ENCODE peak calls at places on chromosomes 2 and 18, in six cellular contexts. Z, X, O, I, L and C are unnamed samples.
A peak's percentile ranks its signal among the peaks of the same experiment; 100 is the strongest.

GRCh38 chr2:226115102-226115831 is 684.4 kb downstream of the IRS1 start:
- DNase-seq in Z (no peak), X (peak; percentile 14), O (peak; percentile 95), I (no peak), L (no peak), C (no peak)

GRCh38 chr2:162465430-162465829 is 121.5 kb downstream of the GCA start:
- DNase-seq in Z (no peak), X (no peak), O (no peak), I (no peak), L (no peak), C (no peak)

GRCh38 chr2:127560201-127560928 is 24.9 kb downstream of the MYO7B start:
- DNase-seq in Z (no peak), X (peak; percentile 61), O (peak; percentile 90), I (no peak), L (no peak), C (peak; percentile 42)

GRCh38 chr2:45889053-45889452 is 237.6 kb downstream of the PRKCE start:
- DNase-seq in Z (no peak), X (no peak), O (no peak), I (peak; percentile 32), L (no peak), C (no peak)

GRCh38 chr2:119383410-119384140 is 16.8 kb downstream of the DBI start:
- DNase-seq in Z (no peak), X (no peak), O (no peak), I (no peak), L (peak; percentile 83), C (no peak)

GRCh38 chr2:64104944-64105343 is 39.3 kb downstream of the PELI1 start:
- DNase-seq in Z (no peak), X (no peak), O (peak; percentile 9), I (no peak), L (no peak), C (no peak)

GRCh38 chr2:110881908-110882307 is 149.5 kb downstream of the ACOXL start:
- DNase-seq in Z (no peak), X (no peak), O (no peak), I (no peak), L (no peak), C (no peak)

GRCh38 chr18:50687491-50687890 is 127.6 kb downstream of the MAPK4 start:
- DNase-seq in Z (no peak), X (no peak), O (no peak), I (no peak), L (peak; percentile 54), C (no peak)

GRCh38 chr2:131052741-131053263 is 40.5 kb downstream of the FAM168B start:
- DNase-seq in Z (no peak), X (no peak), O (no peak), I (no peak), L (no peak), C (no peak)
- H3K36me3 ChIP-seq in Z (no peaks in the 10 kb centered on the region), X (peaks cover 4% of the 10 kb centered on the region), O (peaks cover 58% of the 10 kb centered on the region), I (no peaks in the 10 kb centered on the region), L (peaks cover 52% of the 10 kb centered on the region), C (peaks cover 81% of the 10 kb centered on the region)

DNA sequence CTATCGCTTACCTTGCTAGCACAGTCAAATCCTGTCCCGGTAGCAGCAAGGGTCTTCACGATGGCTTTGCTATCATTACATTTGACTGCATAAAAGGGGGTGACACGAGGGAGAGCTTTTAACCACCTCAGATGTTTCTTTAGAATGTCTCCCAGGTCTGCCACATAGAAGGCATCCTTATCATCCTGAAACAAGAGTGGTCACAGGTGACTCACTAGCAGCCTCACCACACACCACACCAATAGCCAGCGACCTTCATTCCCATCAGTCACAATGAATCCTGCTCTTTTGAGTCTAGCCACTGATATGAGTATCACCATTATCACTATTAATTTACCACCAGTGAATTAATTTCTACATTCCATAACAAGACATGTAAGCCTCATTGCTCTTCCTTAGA is 3.7 kb downstream of the ODC1 start:
- DNase-seq in Z (no peak), X (no peak), O (peak; percentile 28), I (no peak), L (no peak), C (no peak)
- H3K36me3 ChIP-seq in Z (no peaks in the 10 kb centered on the region), X (no peaks in the 10 kb centered on the region), O (peaks cover 52% of the 10 kb centered on the region), I (no peaks in the 10 kb centered on the region), L (peaks cover 49% of the 10 kb centered on the region), C (peaks cover 56% of the 10 kb centered on the region)

GRCh38 chr2:43943809-43944452 is 51.9 kb downstream of the LRPPRC start:
- DNase-seq in Z (no peak), X (no peak), O (no peak), I (no peak), L (no peak), C (no peak)

GRCh38 chr2:43944915-43945314 is 50.9 kb downstream of the LRPPRC start:
- DNase-seq in Z (no peak), X (no peak), O (no peak), I (no peak), L (no peak), C (no peak)

GRCh38 chr2:43945439-43945838 is 50.4 kb downstream of the LRPPRC start:
- DNase-seq in Z (no peak), X (no peak), O (no peak), I (no peak), L (no peak), C (no peak)

GRCh38 chr2:43950383-43951008 is 45.3 kb downstream of the LRPPRC start:
- DNase-seq in Z (no peak), X (peak; percentile 17), O (peak; percentile 63), I (no peak), L (no peak), C (no peak)

GRCh38 chr2:43948370-43948769 is 47.4 kb downstream of the LRPPRC start:
- DNase-seq in Z (no peak), X (no peak), O (no peak), I (no peak), L (no peak), C (no peak)
- H3K36me3 ChIP-seq in Z (no peaks in the 10 kb centered on the region), X (no peaks in the 10 kb centered on the region), O (peaks cover 71% of the 10 kb centered on the region), I (peaks cover 2% of the 10 kb centered on the region), L (peaks cover 26% of the 10 kb centered on the region), C (peaks cover 76% of the 10 kb centered on the region)

GRCh38 chr2:182740681-182741080 is 24.6 kb downstream of the DNAJC10 start:
- DNase-seq in Z (no peak), X (no peak), O (no peak), I (no peak), L (no peak), C (no peak)

GRCh38 chr2:182744490-182744889 is 28.4 kb downstream of the DNAJC10 start:
- DNase-seq in Z (no peak), X (peak; percentile 10), O (peak; percentile 21), I (no peak), L (no peak), C (no peak)

GRCh38 chr2:182745061-182745460 is 29.0 kb downstream of the DNAJC10 start:
- DNase-seq in Z (no peak), X (no peak), O (no peak), I (no peak), L (no peak), C (no peak)
- H3K36me3 ChIP-seq in Z (no peaks in the 10 kb centered on the region), X (no peaks in the 10 kb centered on the region), O (peaks cover 61% of the 10 kb centered on the region), I (no peaks in the 10 kb centered on the region), L (peaks cover 37% of the 10 kb centered on the region), C (peaks cover 42% of the 10 kb centered on the region)

DNA sequence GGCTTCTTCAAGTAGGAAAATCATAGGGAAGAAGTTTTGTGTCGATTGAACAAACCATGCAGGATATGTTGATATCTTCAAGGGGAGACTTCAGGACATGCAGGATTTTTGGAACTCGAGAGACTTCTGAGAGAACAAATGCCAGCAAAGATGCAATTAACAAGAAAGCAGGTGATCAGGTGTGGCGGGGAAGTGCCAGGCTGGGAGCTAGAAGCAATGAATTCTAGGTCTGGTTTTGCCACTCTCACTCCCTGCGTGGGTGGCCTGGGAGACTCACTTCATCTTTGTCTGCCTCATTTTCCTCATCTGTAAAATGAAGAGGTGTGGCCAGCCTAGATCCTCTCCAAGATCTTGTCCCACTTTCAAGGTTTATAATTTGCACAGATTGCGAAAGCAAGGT is 3.1 kb downstream of the SERPINB5 start:
- DNase-seq in Z (no peak), X (no peak), O (no peak), I (no peak), L (no peak), C (no peak)
- H3K36me3 ChIP-seq in Z (no peaks in the 10 kb centered on the region), X (no peaks in the 10 kb centered on the region), O (no peaks in the 10 kb centered on the region), I (no peaks in the 10 kb centered on the region), L (no peaks in the 10 kb centered on the region), C (no peaks in the 10 kb centered on the region)

DNA sequence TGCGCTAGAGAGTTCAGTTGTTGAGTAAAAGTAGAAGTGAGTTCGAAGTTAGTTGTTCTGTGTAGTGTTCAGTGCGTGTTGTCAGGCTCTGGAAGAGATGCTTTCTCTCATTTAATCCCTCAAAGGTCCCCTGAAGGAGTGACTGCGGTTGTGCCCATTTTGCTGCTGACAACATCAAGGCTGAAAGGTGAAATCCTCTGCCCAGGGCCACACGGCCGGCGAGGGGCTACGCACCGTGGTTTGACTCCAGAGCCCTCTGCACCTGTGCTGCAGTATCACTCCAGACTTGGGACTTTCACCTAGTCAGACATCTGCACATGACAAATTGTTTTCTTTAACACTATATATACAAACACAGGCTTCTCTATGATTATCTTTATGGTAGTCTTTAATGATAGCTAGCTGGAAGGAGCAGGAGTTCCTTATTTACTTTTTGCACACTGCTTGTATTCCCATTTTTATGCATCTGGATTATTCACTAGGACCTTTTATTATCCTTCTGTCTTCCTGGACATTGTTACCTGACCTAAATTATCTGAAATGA is 90.2 kb downstream of the ARMC9 start:
- DNase-seq in Z (no peak), X (no peak), O (no peak), I (peak; percentile 45), L (no peak), C (no peak)
- H3K36me3 ChIP-seq in Z (no peaks in the 10 kb centered on the region), X (no peaks in the 10 kb centered on the region), O (no peaks in the 10 kb centered on the region), I (no peaks in the 10 kb centered on the region), L (no peaks in the 10 kb centered on the region), C (no peaks in the 10 kb centered on the region)